ENCODE peak calls at places on chromosomes 7 and 10, in seven cellular contexts. One of them, this sample, is unnamed.

GRCh38 chr10:113089581-113089980 is 139.5 kb downstream of the TCF7L2 start:
- DNase-seq in stomach: peak
- DNase-seq in SJSA1: no peak
- DNase-seq in amygdala: no peak
- DNase-seq in SK-MEL-5: no peak
- DNase-seq in GM06990: no peak
- DNase-seq in effector memory CD8-positive, alpha-beta T cell: no peak
- DNase-seq in this sample: no peak

GRCh38 chr10:106795619-106796018 is 368.9 kb downstream of the SORCS1 start:
- DNase-seq in SK-MEL-5: peak
- DNase-seq in SJSA1: no peak
- DNase-seq in stomach: no peak
- DNase-seq in amygdala: no peak
- DNase-seq in effector memory CD8-positive, alpha-beta T cell: no peak
- DNase-seq in GM06990: peak
- DNase-seq in this sample: peak

GRCh38 chr10:32241946-32242345 is 105.0 kb downstream of the EPC1 start:
- DNase-seq in SJSA1: no peak
- DNase-seq in effector memory CD8-positive, alpha-beta T cell: no peak
- DNase-seq in amygdala: no peak
- DNase-seq in SK-MEL-5: no peak
- DNase-seq in stomach: no peak
- DNase-seq in GM06990: no peak
- DNase-seq in this sample: no peak

GRCh38 chr7:101538596-101539459 is 90.3 kb downstream of the MYL10 start:
- DNase-seq in stomach: peak
- DNase-seq in GM06990: peak
- DNase-seq in amygdala: no peak
- DNase-seq in SK-MEL-5: peak
- DNase-seq in SJSA1: peak
- DNase-seq in effector memory CD8-positive, alpha-beta T cell: peak
- DNase-seq in this sample: peak

GRCh38 chr10:45490277-45490676 is 116.3 kb downstream of the ALOX5 start:
- DNase-seq in GM06990: no peak
- DNase-seq in SJSA1: no peak
- DNase-seq in SK-MEL-5: no peak
- DNase-seq in stomach: no peak
- DNase-seq in effector memory CD8-positive, alpha-beta T cell: no peak
- DNase-seq in amygdala: no peak
- DNase-seq in this sample: no peak

GRCh38 chr7:117285821-117286220 is 37.0 kb downstream of the WNT2 start:
- DNase-seq in SJSA1: no peak
- DNase-seq in effector memory CD8-positive, alpha-beta T cell: no peak
- DNase-seq in stomach: no peak
- DNase-seq in SK-MEL-5: no peak
- DNase-seq in GM06990: no peak
- DNase-seq in amygdala: no peak
- DNase-seq in this sample: no peak

GRCh38 chr10:77325233-77325537 is 312.4 kb downstream of the KCNMA1 start:
- DNase-seq in SK-MEL-5: no peak
- DNase-seq in stomach: peak
- DNase-seq in effector memory CD8-positive, alpha-beta T cell: no peak
- DNase-seq in GM06990: no peak
- DNase-seq in SJSA1: no peak
- DNase-seq in amygdala: no peak
- DNase-seq in this sample: no peak

GRCh38 chr7:8151161-8151560 is 110.8 kb downstream of the ICA1 start:
- DNase-seq in stomach: no peak
- DNase-seq in SK-MEL-5: no peak
- DNase-seq in SJSA1: no peak
- DNase-seq in amygdala: no peak
- DNase-seq in effector memory CD8-positive, alpha-beta T cell: no peak
- DNase-seq in GM06990: no peak
- DNase-seq in this sample: no peak

GRCh38 chr10:909831-910230 is 21.7 kb downstream of the LARP4B start:
- DNase-seq in effector memory CD8-positive, alpha-beta T cell: no peak
- DNase-seq in SK-MEL-5: no peak
- DNase-seq in GM06990: no peak
- DNase-seq in stomach: no peak
- DNase-seq in amygdala: no peak
- DNase-seq in SJSA1: peak
- DNase-seq in this sample: no peak

GRCh38 chr7:22858640-22859561 is 36.3 kb upstream of the TOMM7 start:
- DNase-seq in SJSA1: peak
- DNase-seq in stomach: no peak
- DNase-seq in GM06990: no peak
- DNase-seq in amygdala: no peak
- DNase-seq in SK-MEL-5: peak
- DNase-seq in effector memory CD8-positive, alpha-beta T cell: no peak
- DNase-seq in this sample: no peak

GRCh38 chr10:127907411-127908105 is 655 bp downstream of the PTPRE start:
- DNase-seq in SK-MEL-5: no peak
- DNase-seq in amygdala: peak
- DNase-seq in GM06990: no peak
- DNase-seq in stomach: peak
- DNase-seq in SJSA1: peak
- DNase-seq in effector memory CD8-positive, alpha-beta T cell: no peak
- DNase-seq in this sample: no peak

GRCh38 chr7:16982640-16983103 is 100.9 kb upstream of the AGR3 start:
- DNase-seq in stomach: no peak
- DNase-seq in SJSA1: no peak
- DNase-seq in GM06990: no peak
- DNase-seq in effector memory CD8-positive, alpha-beta T cell: peak
- DNase-seq in SK-MEL-5: peak
- DNase-seq in amygdala: no peak
- DNase-seq in this sample: peak

GRCh38 chr10:3928078-3928477 is 143.1 kb upstream of the KLF6 start:
- DNase-seq in effector memory CD8-positive, alpha-beta T cell: no peak
- DNase-seq in stomach: no peak
- DNase-seq in SJSA1: no peak
- DNase-seq in amygdala: no peak
- DNase-seq in SK-MEL-5: no peak
- DNase-seq in GM06990: no peak
- DNase-seq in this sample: peak

GRCh38 chr10:96325719-96326373 is 21.6 kb downstream of the DNTT start:
- DNase-seq in amygdala: no peak
- DNase-seq in effector memory CD8-positive, alpha-beta T cell: no peak
- DNase-seq in stomach: no peak
- DNase-seq in SK-MEL-5: no peak
- DNase-seq in GM06990: peak
- DNase-seq in SJSA1: no peak
- DNase-seq in this sample: no peak

GRCh38 chr7:146902728-146903127 is 786.1 kb downstream of the CNTNAP2 start:
- DNase-seq in effector memory CD8-positive, alpha-beta T cell: no peak
- DNase-seq in SJSA1: no peak
- DNase-seq in stomach: no peak
- DNase-seq in GM06990: no peak
- DNase-seq in amygdala: no peak
- DNase-seq in SK-MEL-5: peak
- DNase-seq in this sample: peak

GRCh38 chr10:92407305-92408016 is 116.5 kb downstream of the MARCHF5 start:
- DNase-seq in SJSA1: no peak
- DNase-seq in SK-MEL-5: peak
- DNase-seq in effector memory CD8-positive, alpha-beta T cell: no peak
- DNase-seq in amygdala: no peak
- DNase-seq in GM06990: no peak
- DNase-seq in stomach: no peak
- DNase-seq in this sample: peak

GRCh38 chr10:68796609-68797008 is 30.7 kb upstream of the STOX1 start:
- DNase-seq in effector memory CD8-positive, alpha-beta T cell: no peak
- DNase-seq in GM06990: no peak
- DNase-seq in SJSA1: no peak
- DNase-seq in amygdala: no peak
- DNase-seq in SK-MEL-5: no peak
- DNase-seq in stomach: no peak
- DNase-seq in this sample: no peak

GRCh38 chr10:101357958-101358357 is 4.0 kb downstream of the BTRC start:
- DNase-seq in stomach: no peak
- DNase-seq in effector memory CD8-positive, alpha-beta T cell: no peak
- DNase-seq in GM06990: no peak
- DNase-seq in SK-MEL-5: no peak
- DNase-seq in SJSA1: no peak
- DNase-seq in amygdala: no peak
- DNase-seq in this sample: no peak

GRCh38 chr10:66455304-66455703 is 470.5 kb upstream of the LRRTM3 start:
- DNase-seq in effector memory CD8-positive, alpha-beta T cell: no peak
- DNase-seq in amygdala: no peak
- DNase-seq in SK-MEL-5: peak
- DNase-seq in GM06990: no peak
- DNase-seq in stomach: no peak
- DNase-seq in SJSA1: no peak
- DNase-seq in this sample: peak

GRCh38 chr10:103750836-103751235 is 104.5 kb downstream of the SH3PXD2A start:
- DNase-seq in stomach: no peak
- DNase-seq in SK-MEL-5: no peak
- DNase-seq in SJSA1: no peak
- DNase-seq in GM06990: no peak
- DNase-seq in amygdala: no peak
- DNase-seq in effector memory CD8-positive, alpha-beta T cell: no peak
- DNase-seq in this sample: no peak

GRCh38 chr7:44534501-44534900 is 6.6 kb downstream of the NPC1L1 start:
- DNase-seq in SJSA1: no peak
- DNase-seq in amygdala: no peak
- DNase-seq in effector memory CD8-positive, alpha-beta T cell: peak
- DNase-seq in stomach: no peak
- DNase-seq in GM06990: peak
- DNase-seq in SK-MEL-5: peak
- DNase-seq in this sample: peak

GRCh38 chr10:29279779-29280535 is 8.9 kb upstream of the LYZL1 start:
- DNase-seq in SK-MEL-5: no peak
- DNase-seq in stomach: no peak
- DNase-seq in GM06990: no peak
- DNase-seq in SJSA1: no peak
- DNase-seq in effector memory CD8-positive, alpha-beta T cell: no peak
- DNase-seq in amygdala: no peak
- DNase-seq in this sample: no peak

GRCh38 chr10:123301077-123301875 is 147.1 kb downstream of the BUB3 start:
- DNase-seq in GM06990: peak
- DNase-seq in stomach: no peak
- DNase-seq in amygdala: peak
- DNase-seq in SK-MEL-5: peak
- DNase-seq in effector memory CD8-positive, alpha-beta T cell: no peak
- DNase-seq in SJSA1: no peak
- DNase-seq in this sample: no peak

GRCh38 chr10:104680467-104681401 is 39.6 kb downstream of the SORCS3 start:
- DNase-seq in amygdala: peak
- DNase-seq in GM06990: no peak
- DNase-seq in stomach: no peak
- DNase-seq in SK-MEL-5: no peak
- DNase-seq in SJSA1: no peak
- DNase-seq in effector memory CD8-positive, alpha-beta T cell: no peak
- DNase-seq in this sample: no peak